ENCODE peak calls at places on chromosome 6, in four cellular contexts. One of them, this sample, is unnamed.

GRCh38 chr6:4896401-4896800 is 107.4 kb downstream of the RPP40 start:
- DNase-seq in transverse colon: no peak
- DNase-seq in A549: no peak
- DNase-seq in SJSA1: no peak
- DNase-seq in this sample: no peak

GRCh38 chr6:166105341-166106075 is 62.1 kb downstream of the TBXT start:
- DNase-seq in SJSA1: no peak
- DNase-seq in transverse colon: no peak
- DNase-seq in A549: no peak
- DNase-seq in this sample: no peak

GRCh38 chr6:38262041-38262440 is 377.7 kb downstream of the BTBD9 start:
- DNase-seq in A549: peak
- DNase-seq in SJSA1: peak
- DNase-seq in transverse colon: no peak
- DNase-seq in this sample: no peak

GRCh38 chr6:133551847-133552331 is 310.7 kb downstream of the EYA4 start:
- DNase-seq in SJSA1: peak
- DNase-seq in A549: peak
- DNase-seq in transverse colon: peak
- DNase-seq in this sample: no peak

GRCh38 chr6:95292011-95292410 is 285.3 kb upstream of the MANEA start:
- DNase-seq in A549: no peak
- DNase-seq in transverse colon: no peak
- DNase-seq in SJSA1: no peak
- DNase-seq in this sample: no peak

GRCh38 chr6:106084973-106085686 is 1.0 kb upstream of the PRDM1 start:
- DNase-seq in SJSA1: peak
- DNase-seq in A549: peak
- DNase-seq in transverse colon: no peak
- DNase-seq in this sample: no peak

GRCh38 chr6:154397491-154398195 is 41.0 kb upstream of the IPCEF1 start:
- DNase-seq in SJSA1: no peak
- DNase-seq in A549: no peak
- DNase-seq in transverse colon: no peak
- DNase-seq in this sample: no peak

GRCh38 chr6:159730277-159730676 is 3.0 kb downstream of the WTAP start:
- DNase-seq in transverse colon: no peak
- DNase-seq in SJSA1: no peak
- DNase-seq in A549: no peak
- DNase-seq in this sample: no peak

DNA sequence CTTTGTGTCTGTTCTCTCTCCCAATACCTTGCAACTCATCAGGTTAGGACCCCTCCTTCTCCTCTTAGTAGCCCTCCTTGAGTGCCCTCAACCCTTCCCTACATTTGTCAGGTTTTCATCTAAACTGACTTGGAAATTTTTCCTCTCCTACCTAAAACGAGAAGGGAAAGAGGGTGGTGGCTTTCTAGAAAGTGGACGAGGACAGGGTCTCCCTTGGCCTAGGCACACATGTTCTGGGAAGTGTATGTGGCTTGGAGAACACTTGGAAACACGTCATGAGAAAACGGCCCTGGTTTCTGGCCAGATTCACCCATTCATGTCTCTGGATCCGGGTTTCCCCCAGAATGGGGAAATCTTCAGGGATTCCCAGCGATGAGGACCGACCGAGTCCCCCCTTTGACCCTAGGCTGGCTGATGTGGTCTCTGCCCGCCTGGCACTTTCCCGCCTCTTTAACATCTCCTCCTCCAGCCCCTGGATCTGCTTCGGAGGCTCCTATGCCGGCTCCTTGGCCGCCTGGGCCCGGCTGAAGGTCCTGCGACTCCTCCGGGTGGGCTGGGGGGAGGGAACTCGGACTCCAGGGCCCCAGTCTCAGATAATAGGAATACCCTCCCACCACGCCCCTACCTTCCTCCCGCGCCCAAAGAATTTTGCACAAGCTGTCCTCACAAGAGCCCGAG is 2.9 kb downstream of the PRSS16 start:
- DNase-seq in A549: no peak
- DNase-seq in SJSA1: no peak
- DNase-seq in transverse colon: no peak
- DNase-seq in this sample: no peak
- H3K4me3 ChIP-seq in A549: peak
- H3K4me3 ChIP-seq in SJSA1: no peak
- H3K4me3 ChIP-seq in transverse colon: peak
- H3K4me3 ChIP-seq in this sample: peak

GRCh38 chr6:162704001-162704400 is 23.6 kb downstream of the PRKN start:
- DNase-seq in SJSA1: no peak
- DNase-seq in A549: no peak
- DNase-seq in transverse colon: no peak
- DNase-seq in this sample: no peak
- H3K27ac ChIP-seq in SJSA1: no peak
- H3K27ac ChIP-seq in A549: no peak
- H3K27ac ChIP-seq in transverse colon: no peak
- H3K27ac ChIP-seq in this sample: no peak

GRCh38 chr6:16205377-16206144 is 32.8 kb upstream of the GMPR start:
- DNase-seq in transverse colon: no peak
- DNase-seq in SJSA1: peak
- DNase-seq in A549: no peak
- DNase-seq in this sample: no peak
- H3K4me3 ChIP-seq in transverse colon: no peak
- H3K4me3 ChIP-seq in SJSA1: no peak
- H3K4me3 ChIP-seq in A549: no peak
- H3K4me3 ChIP-seq in this sample: no peak

GRCh38 chr6:156901309-156902019 is 124.3 kb downstream of the ARID1B start:
- DNase-seq in A549: no peak
- DNase-seq in transverse colon: no peak
- DNase-seq in SJSA1: no peak
- DNase-seq in this sample: no peak

GRCh38 chr6:156899532-156899931 is 122.4 kb downstream of the ARID1B start:
- DNase-seq in A549: no peak
- DNase-seq in SJSA1: no peak
- DNase-seq in transverse colon: no peak
- DNase-seq in this sample: no peak

GRCh38 chr6:156900292-156900691 is 123.1 kb downstream of the ARID1B start:
- DNase-seq in A549: no peak
- DNase-seq in SJSA1: no peak
- DNase-seq in transverse colon: no peak
- DNase-seq in this sample: no peak

GRCh38 chr6:156897907-156898531 is 120.8 kb downstream of the ARID1B start:
- DNase-seq in A549: no peak
- DNase-seq in transverse colon: no peak
- DNase-seq in SJSA1: no peak
- DNase-seq in this sample: no peak

DNA sequence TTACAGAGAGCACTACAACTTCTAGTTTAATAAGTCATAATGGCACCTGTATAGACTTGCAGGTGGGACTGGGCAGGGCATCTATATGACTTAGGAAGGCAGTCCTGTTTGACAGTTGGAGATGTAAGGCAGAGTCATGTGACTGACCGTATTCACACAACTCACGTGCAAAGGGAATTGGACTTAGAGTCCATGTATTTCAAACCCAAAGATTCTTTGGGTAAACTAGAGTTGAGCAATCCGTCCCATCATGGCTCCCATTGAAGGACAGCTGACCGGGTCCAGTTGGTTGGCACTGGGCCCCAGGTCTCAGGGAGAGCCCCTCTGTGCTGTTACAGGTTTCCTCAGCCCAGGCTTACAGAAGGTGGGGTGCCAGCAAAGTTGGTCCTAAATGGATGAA is 121.9 kb downstream of the ARID1B start:
- DNase-seq in A549: no peak
- DNase-seq in transverse colon: no peak
- DNase-seq in SJSA1: no peak
- DNase-seq in this sample: no peak
- H3K27ac ChIP-seq in A549: no peak
- H3K27ac ChIP-seq in transverse colon: no peak
- H3K27ac ChIP-seq in SJSA1: no peak
- H3K27ac ChIP-seq in this sample: no peak

This sample was measured in iPS DF 6.9.